ENCODE peak calls at places on chromosome 4, in seven cellular contexts. One of them, this sample, is unnamed.

GRCh38 chr4:184237612-184238011 is 19.9 kb upstream of the ENPP6 start:
- DNase-seq in GM10248: no peak
- DNase-seq in NCI-H1092 treated with DMSO at 0.1 percent for 48 hours: no peak
- DNase-seq in kidney glomerular epithelial cell: no peak
- DNase-seq in colonic mucosa: no peak
- DNase-seq in aorta: no peak
- DNase-seq in H4: peak; percentile 55
- DNase-seq in this sample: no peak

GRCh38 chr4:41160856-41161255 is 53.5 kb downstream of the APBB2 start:
- DNase-seq in GM10248: no peak
- DNase-seq in NCI-H1092 treated with DMSO at 0.1 percent for 48 hours: no peak
- DNase-seq in kidney glomerular epithelial cell: no peak
- DNase-seq in colonic mucosa: no peak
- DNase-seq in aorta: no peak
- DNase-seq in H4: no peak
- DNase-seq in this sample: no peak

GRCh38 chr4:14095881-14096280 is 468.4 kb upstream of the BOD1L1 start:
- DNase-seq in GM10248: no peak
- DNase-seq in NCI-H1092 treated with DMSO at 0.1 percent for 48 hours: no peak
- DNase-seq in kidney glomerular epithelial cell: no peak
- DNase-seq in colonic mucosa: no peak
- DNase-seq in aorta: no peak
- DNase-seq in H4: no peak
- DNase-seq in this sample: no peak

GRCh38 chr4:38717604-38718003 is 53.6 kb downstream of the KLF3 start:
- DNase-seq in GM10248: no peak
- DNase-seq in NCI-H1092 treated with DMSO at 0.1 percent for 48 hours: no peak
- DNase-seq in kidney glomerular epithelial cell: no peak
- DNase-seq in colonic mucosa: no peak
- DNase-seq in aorta: no peak
- DNase-seq in H4: no peak
- DNase-seq in this sample: no peak

GRCh38 chr4:87055340-87055739 is 120.5 kb downstream of the AFF1 start:
- DNase-seq in GM10248: no peak
- DNase-seq in NCI-H1092 treated with DMSO at 0.1 percent for 48 hours: no peak
- DNase-seq in kidney glomerular epithelial cell: no peak
- DNase-seq in colonic mucosa: no peak
- DNase-seq in aorta: no peak
- DNase-seq in H4: no peak
- DNase-seq in this sample: no peak

GRCh38 chr4:100286601-100287000 is 96.3 kb upstream of the DDIT4L start:
- DNase-seq in GM10248: no peak
- DNase-seq in NCI-H1092 treated with DMSO at 0.1 percent for 48 hours: peak; percentile 17
- DNase-seq in kidney glomerular epithelial cell: no peak
- DNase-seq in colonic mucosa: no peak
- DNase-seq in aorta: no peak
- DNase-seq in H4: no peak
- DNase-seq in this sample: no peak

GRCh38 chr4:117421706-117422105 is 336.3 kb upstream of the TRAM1L1 start:
- DNase-seq in GM10248: no peak
- DNase-seq in NCI-H1092 treated with DMSO at 0.1 percent for 48 hours: no peak
- DNase-seq in kidney glomerular epithelial cell: no peak
- DNase-seq in colonic mucosa: no peak
- DNase-seq in aorta: no peak
- DNase-seq in H4: no peak
- DNase-seq in this sample: no peak

GRCh38 chr4:6548201-6548881 is 26.6 kb upstream of the MAN2B2 start:
- DNase-seq in GM10248: no peak
- DNase-seq in NCI-H1092 treated with DMSO at 0.1 percent for 48 hours: peak; percentile 25
- DNase-seq in kidney glomerular epithelial cell: no peak
- DNase-seq in colonic mucosa: no peak
- DNase-seq in aorta: no peak
- DNase-seq in H4: peak; percentile 39
- DNase-seq in this sample: peak; percentile 14

GRCh38 chr4:530017-530781 is 31.2 kb downstream of the PIGG start:
- DNase-seq in GM10248: no peak
- DNase-seq in NCI-H1092 treated with DMSO at 0.1 percent for 48 hours: no peak
- DNase-seq in kidney glomerular epithelial cell: no peak
- DNase-seq in colonic mucosa: no peak
- DNase-seq in aorta: no peak
- DNase-seq in H4: no peak
- DNase-seq in this sample: no peak

GRCh38 chr4:33150139-33150538 is 2430.0 kb downstream of the PCDH7 start:
- DNase-seq in GM10248: no peak
- DNase-seq in NCI-H1092 treated with DMSO at 0.1 percent for 48 hours: no peak
- DNase-seq in kidney glomerular epithelial cell: no peak
- DNase-seq in colonic mucosa: no peak
- DNase-seq in aorta: no peak
- DNase-seq in H4: no peak
- DNase-seq in this sample: no peak

GRCh38 chr4:107896158-107896645 is 35.1 kb upstream of the CYP2U1 start:
- DNase-seq in GM10248: no peak
- DNase-seq in NCI-H1092 treated with DMSO at 0.1 percent for 48 hours: no peak
- DNase-seq in kidney glomerular epithelial cell: peak; percentile 99
- DNase-seq in colonic mucosa: no peak
- DNase-seq in aorta: no peak
- DNase-seq in H4: peak; percentile 93
- DNase-seq in this sample: no peak

GRCh38 chr4:6032249-6033244 is 14.3 kb upstream of the C4orf50 start:
- DNase-seq in GM10248: no peak
- DNase-seq in NCI-H1092 treated with DMSO at 0.1 percent for 48 hours: peak; percentile 97
- DNase-seq in kidney glomerular epithelial cell: peak; percentile 44
- DNase-seq in colonic mucosa: no peak
- DNase-seq in aorta: peak; percentile 58
- DNase-seq in H4: peak; percentile 90
- DNase-seq in this sample: peak; percentile 58

GRCh38 chr4:20847124-20847747 is 147.0 kb downstream of the PACRGL start:
- DNase-seq in GM10248: no peak
- DNase-seq in NCI-H1092 treated with DMSO at 0.1 percent for 48 hours: no peak
- DNase-seq in kidney glomerular epithelial cell: no peak
- DNase-seq in colonic mucosa: no peak
- DNase-seq in aorta: no peak
- DNase-seq in H4: no peak
- DNase-seq in this sample: no peak

GRCh38 chr4:183504930-183505555 is at the start of gene ING2:
- DNase-seq in GM10248: peak; percentile 85
- DNase-seq in NCI-H1092 treated with DMSO at 0.1 percent for 48 hours: peak; percentile 85
- DNase-seq in kidney glomerular epithelial cell: peak; percentile 77
- DNase-seq in colonic mucosa: peak; percentile 54
- DNase-seq in aorta: no peak
- DNase-seq in H4: peak; percentile 49
- DNase-seq in this sample: peak; percentile 55

GRCh38 chr4:129455462-129455861 is 359.5 kb downstream of the C4orf33 start:
- DNase-seq in GM10248: no peak
- DNase-seq in NCI-H1092 treated with DMSO at 0.1 percent for 48 hours: peak; percentile 87
- DNase-seq in kidney glomerular epithelial cell: no peak
- DNase-seq in colonic mucosa: no peak
- DNase-seq in aorta: no peak
- DNase-seq in H4: no peak
- DNase-seq in this sample: peak; percentile 86

GRCh38 chr4:54217642-54218486 is 11.2 kb upstream of the PDGFRA start:
- DNase-seq in GM10248: peak; percentile 76
- DNase-seq in NCI-H1092 treated with DMSO at 0.1 percent for 48 hours: peak; percentile 77
- DNase-seq in kidney glomerular epithelial cell: peak; percentile 73
- DNase-seq in colonic mucosa: peak; percentile 79
- DNase-seq in aorta: peak; percentile 82
- DNase-seq in H4: peak; percentile 80
- DNase-seq in this sample: peak; percentile 44

GRCh38 chr4:176360446-176360845 is 40.7 kb downstream of the SPCS3 start:
- DNase-seq in GM10248: no peak
- DNase-seq in NCI-H1092 treated with DMSO at 0.1 percent for 48 hours: no peak
- DNase-seq in kidney glomerular epithelial cell: no peak
- DNase-seq in colonic mucosa: no peak
- DNase-seq in aorta: no peak
- DNase-seq in H4: no peak
- DNase-seq in this sample: no peak

GRCh38 chr4:45033676-45034410 is 307.5 kb upstream of the GNPDA2 start:
- DNase-seq in GM10248: no peak
- DNase-seq in NCI-H1092 treated with DMSO at 0.1 percent for 48 hours: no peak
- DNase-seq in kidney glomerular epithelial cell: no peak
- DNase-seq in colonic mucosa: no peak
- DNase-seq in aorta: no peak
- DNase-seq in H4: no peak
- DNase-seq in this sample: no peak

GRCh38 chr4:151798678-151799416 is 38.0 kb upstream of the GATB start:
- DNase-seq in GM10248: peak; percentile 30
- DNase-seq in NCI-H1092 treated with DMSO at 0.1 percent for 48 hours: no peak
- DNase-seq in kidney glomerular epithelial cell: no peak
- DNase-seq in colonic mucosa: no peak
- DNase-seq in aorta: no peak
- DNase-seq in H4: no peak
- DNase-seq in this sample: no peak

GRCh38 chr4:40934671-40935070 is 184.9 kb downstream of the NSUN7 start:
- DNase-seq in GM10248: no peak
- DNase-seq in NCI-H1092 treated with DMSO at 0.1 percent for 48 hours: no peak
- DNase-seq in kidney glomerular epithelial cell: no peak
- DNase-seq in colonic mucosa: no peak
- DNase-seq in aorta: no peak
- DNase-seq in H4: no peak
- DNase-seq in this sample: no peak

GRCh38 chr4:46820154-46820553 is 88.9 kb downstream of the COX7B2 start:
- DNase-seq in GM10248: no peak
- DNase-seq in NCI-H1092 treated with DMSO at 0.1 percent for 48 hours: no peak
- DNase-seq in kidney glomerular epithelial cell: no peak
- DNase-seq in colonic mucosa: no peak
- DNase-seq in aorta: no peak
- DNase-seq in H4: no peak
- DNase-seq in this sample: no peak

GRCh38 chr4:87093443-87094123 is 126.8 kb downstream of the KLHL8 start:
- DNase-seq in GM10248: peak; percentile 73
- DNase-seq in NCI-H1092 treated with DMSO at 0.1 percent for 48 hours: peak; percentile 65
- DNase-seq in kidney glomerular epithelial cell: peak; percentile 90
- DNase-seq in colonic mucosa: peak; percentile 48
- DNase-seq in aorta: no peak
- DNase-seq in H4: peak; percentile 54
- DNase-seq in this sample: peak; percentile 54

GRCh38 chr4:152983774-152984411 is 47.8 kb downstream of the FHDC1 start:
- DNase-seq in GM10248: no peak
- DNase-seq in NCI-H1092 treated with DMSO at 0.1 percent for 48 hours: no peak
- DNase-seq in kidney glomerular epithelial cell: peak; percentile 97
- DNase-seq in colonic mucosa: no peak
- DNase-seq in aorta: no peak
- DNase-seq in H4: peak; percentile 31
- DNase-seq in this sample: no peak

GRCh38 chr4:182928061-182928460 is 10.9 kb upstream of the DCTD start:
- DNase-seq in GM10248: no peak
- DNase-seq in NCI-H1092 treated with DMSO at 0.1 percent for 48 hours: peak; percentile 11
- DNase-seq in kidney glomerular epithelial cell: no peak
- DNase-seq in colonic mucosa: no peak
- DNase-seq in aorta: no peak
- DNase-seq in H4: no peak
- DNase-seq in this sample: no peak

This sample was measured in NCI-H1694 treated with DMSO at 0.1 percent for 48 hours.